ENCODE peak calls at places on chromosomes 12 and 14, in seven cellular contexts. E, V, F, D, N, L and Q are unnamed samples.

GRCh38 chr14:38290601-38291190 is 34.8 kb upstream of the CLEC14A start:
- DNase-seq in E (no peak), V (no peak), F (no peak), D (no peak), N (no peak), L (peak), Q (no peak)

GRCh38 chr14:39974036-39974435 is 541.8 kb upstream of the FBXO33 start:
- DNase-seq in E (no peak), V (no peak), F (no peak), D (no peak), N (no peak), L (no peak), Q (no peak)

GRCh38 chr12:123747309-123747708 is 14.8 kb upstream of the DNAH10 start:
- DNase-seq in E (no peak), V (no peak), F (no peak), D (no peak), N (no peak), L (no peak), Q (no peak)

GRCh38 chr12:43336962-43337555 is 214.9 kb downstream of the ADAMTS20 start:
- DNase-seq in E (no peak), V (no peak), F (no peak), D (peak), N (peak), L (no peak), Q (no peak)

GRCh38 chr12:29725587-29726320 is 58.0 kb downstream of the TMTC1 start:
- DNase-seq in E (no peak), V (no peak), F (no peak), D (peak), N (no peak), L (peak), Q (no peak)

GRCh38 chr12:85996280-85996679 is 122.2 kb downstream of the NTS start:
- DNase-seq in E (no peak), V (no peak), F (no peak), D (no peak), N (no peak), L (no peak), Q (no peak)

GRCh38 chr12:50621435-50622304 is 116.9 kb downstream of the DIP2B start:
- DNase-seq in E (no peak), V (no peak), F (no peak), D (no peak), N (no peak), L (no peak), Q (no peak)

GRCh38 chr12:131865196-131865875 is 29.1 kb upstream of the ULK1 start:
- DNase-seq in E (no peak), V (no peak), F (no peak), D (no peak), N (no peak), L (peak), Q (no peak)

GRCh38 chr14:90319173-90319572 is 12.6 kb downstream of the NRDE2 start:
- DNase-seq in E (no peak), V (no peak), F (no peak), D (no peak), N (no peak), L (no peak), Q (no peak)

GRCh38 chr12:117750657-117751056 is 218.1 kb downstream of the KSR2 start:
- DNase-seq in E (no peak), V (no peak), F (no peak), D (no peak), N (no peak), L (no peak), Q (no peak)

GRCh38 chr14:25942090-25942489 is 655.7 kb downstream of the NOVA1 start:
- DNase-seq in E (no peak), V (no peak), F (no peak), D (no peak), N (no peak), L (no peak), Q (no peak)

GRCh38 chr12:39763071-39763893 is 143.7 kb upstream of the ABCD2 start:
- DNase-seq in E (no peak), V (no peak), F (no peak), D (no peak), N (no peak), L (no peak), Q (no peak)

GRCh38 chr12:91023326-91024004 is 18.7 kb upstream of the EPYC start:
- DNase-seq in E (no peak), V (no peak), F (no peak), D (no peak), N (no peak), L (peak), Q (no peak)

GRCh38 chr12:12722351-12723146 is 5.4 kb downstream of the CDKN1B start:
- DNase-seq in E (no peak), V (no peak), F (no peak), D (no peak), N (peak), L (no peak), Q (peak)

GRCh38 chr14:92516344-92516965 is 2.9 kb downstream of the RIN3 start:
- DNase-seq in E (no peak), V (no peak), F (no peak), D (no peak), N (no peak), L (no peak), Q (no peak)

GRCh38 chr12:116675339-116676107 is 62.3 kb downstream of the SPRING1 start:
- DNase-seq in E (no peak), V (no peak), F (no peak), D (no peak), N (no peak), L (no peak), Q (no peak)

GRCh38 chr12:46364777-46365580 is 7.6 kb downstream of the SLC38A2 start:
- DNase-seq in E (no peak), V (no peak), F (no peak), D (no peak), N (no peak), L (peak), Q (no peak)

GRCh38 chr14:103820908-103821307 is 26.5 kb downstream of the PPP1R13B start:
- DNase-seq in E (no peak), V (no peak), F (no peak), D (no peak), N (no peak), L (no peak), Q (no peak)

GRCh38 chr12:67940780-67941243 is 48.4 kb upstream of the IFNG-AS1 start:
- DNase-seq in E (no peak), V (no peak), F (no peak), D (no peak), N (no peak), L (peak), Q (no peak)

GRCh38 chr12:108689314-108690190 is 41.8 kb downstream of the CORO1C start:
- DNase-seq in E (no peak), V (no peak), F (no peak), D (no peak), N (no peak), L (no peak), Q (no peak)

GRCh38 chr14:76307786-76308780 is 67.9 kb upstream of the ESRRB start:
- DNase-seq in E (no peak), V (no peak), F (no peak), D (no peak), N (no peak), L (no peak), Q (no peak)

GRCh38 chr12:31016057-31016456 is 57.6 kb upstream of the DDX11 start:
- DNase-seq in E (no peak), V (no peak), F (no peak), D (no peak), N (no peak), L (no peak), Q (no peak)

GRCh38 chr12:57844725-57845477 is 1.6 kb downstream of the CTDSP2 start:
- DNase-seq in E (peak), V (no peak), F (peak), D (no peak), N (peak), L (peak), Q (no peak)